ENCODE peak calls at places on chromosomes 12 and 14, in nine cellular contexts. One of them, this sample, is unnamed.

GRCh38 chr12:52992699-52993557 is 13.3 kb upstream of the EIF4B start:
- DNase-seq in T follicular helper cell: no peak
- DNase-seq in MM.1S: no peak
- DNase-seq in SK-N-SH: no peak
- DNase-seq in mucosa of gallbladder: peak
- DNase-seq in NCI-H1694: no peak
- DNase-seq in fibroblast of the conjunctiva: no peak
- DNase-seq in amniotic stem cell: no peak
- DNase-seq in activated CD4-positive, alpha-beta T cell treated with anti-CD3 and anti-CD28 coated beads for 24 hours: no peak
- DNase-seq in this sample: no peak

GRCh38 chr12:50375802-50376201 is 20.6 kb downstream of the FAM186A start:
- DNase-seq in T follicular helper cell: no peak
- DNase-seq in MM.1S: no peak
- DNase-seq in SK-N-SH: no peak
- DNase-seq in mucosa of gallbladder: no peak
- DNase-seq in NCI-H1694: no peak
- DNase-seq in fibroblast of the conjunctiva: no peak
- DNase-seq in amniotic stem cell: no peak
- DNase-seq in activated CD4-positive, alpha-beta T cell treated with anti-CD3 and anti-CD28 coated beads for 24 hours: no peak
- DNase-seq in this sample: no peak

GRCh38 chr12:132812631-132813305 is 15.9 kb downstream of the GOLGA3 start:
- DNase-seq in T follicular helper cell: no peak
- DNase-seq in MM.1S: no peak
- DNase-seq in SK-N-SH: no peak
- DNase-seq in mucosa of gallbladder: no peak
- DNase-seq in NCI-H1694: no peak
- DNase-seq in fibroblast of the conjunctiva: no peak
- DNase-seq in amniotic stem cell: no peak
- DNase-seq in activated CD4-positive, alpha-beta T cell treated with anti-CD3 and anti-CD28 coated beads for 24 hours: no peak
- DNase-seq in this sample: no peak

GRCh38 chr12:28232212-28232928 is 42.1 kb downstream of the CCDC91 start:
- DNase-seq in T follicular helper cell: no peak
- DNase-seq in MM.1S: no peak
- DNase-seq in SK-N-SH: no peak
- DNase-seq in mucosa of gallbladder: no peak
- DNase-seq in NCI-H1694: no peak
- DNase-seq in fibroblast of the conjunctiva: no peak
- DNase-seq in amniotic stem cell: no peak
- DNase-seq in activated CD4-positive, alpha-beta T cell treated with anti-CD3 and anti-CD28 coated beads for 24 hours: no peak
- DNase-seq in this sample: no peak

GRCh38 chr12:89472508-89472907 is 52.1 kb downstream of the GALNT4 start:
- DNase-seq in T follicular helper cell: no peak
- DNase-seq in MM.1S: no peak
- DNase-seq in SK-N-SH: no peak
- DNase-seq in mucosa of gallbladder: no peak
- DNase-seq in NCI-H1694: no peak
- DNase-seq in fibroblast of the conjunctiva: peak
- DNase-seq in amniotic stem cell: no peak
- DNase-seq in activated CD4-positive, alpha-beta T cell treated with anti-CD3 and anti-CD28 coated beads for 24 hours: no peak
- DNase-seq in this sample: no peak

GRCh38 chr12:27048822-27049752 is 26.7 kb downstream of the MED21 start:
- DNase-seq in T follicular helper cell: no peak
- DNase-seq in MM.1S: no peak
- DNase-seq in SK-N-SH: no peak
- DNase-seq in mucosa of gallbladder: no peak
- DNase-seq in NCI-H1694: no peak
- DNase-seq in fibroblast of the conjunctiva: peak
- DNase-seq in amniotic stem cell: peak
- DNase-seq in activated CD4-positive, alpha-beta T cell treated with anti-CD3 and anti-CD28 coated beads for 24 hours: no peak
- DNase-seq in this sample: no peak

GRCh38 chr14:52844262-52845060 is 53.1 kb upstream of the GNPNAT1 start:
- DNase-seq in T follicular helper cell: no peak
- DNase-seq in MM.1S: no peak
- DNase-seq in SK-N-SH: no peak
- DNase-seq in mucosa of gallbladder: no peak
- DNase-seq in NCI-H1694: no peak
- DNase-seq in fibroblast of the conjunctiva: no peak
- DNase-seq in amniotic stem cell: no peak
- DNase-seq in activated CD4-positive, alpha-beta T cell treated with anti-CD3 and anti-CD28 coated beads for 24 hours: no peak
- DNase-seq in this sample: no peak

GRCh38 chr14:22982013-22982476 is 306 bp downstream of the AJUBA start:
- DNase-seq in T follicular helper cell: no peak
- DNase-seq in MM.1S: no peak
- DNase-seq in SK-N-SH: no peak
- DNase-seq in mucosa of gallbladder: no peak
- DNase-seq in NCI-H1694: no peak
- DNase-seq in fibroblast of the conjunctiva: no peak
- DNase-seq in amniotic stem cell: no peak
- DNase-seq in activated CD4-positive, alpha-beta T cell treated with anti-CD3 and anti-CD28 coated beads for 24 hours: no peak
- DNase-seq in this sample: no peak

GRCh38 chr12:108581311-108582227 is 16.3 kb downstream of the TMEM119 start:
- DNase-seq in T follicular helper cell: no peak
- DNase-seq in MM.1S: no peak
- DNase-seq in SK-N-SH: no peak
- DNase-seq in mucosa of gallbladder: no peak
- DNase-seq in NCI-H1694: no peak
- DNase-seq in fibroblast of the conjunctiva: no peak
- DNase-seq in amniotic stem cell: no peak
- DNase-seq in activated CD4-positive, alpha-beta T cell treated with anti-CD3 and anti-CD28 coated beads for 24 hours: no peak
- DNase-seq in this sample: no peak

GRCh38 chr12:873954-874353 is 75.5 kb downstream of the RAD52 start:
- DNase-seq in T follicular helper cell: no peak
- DNase-seq in MM.1S: no peak
- DNase-seq in SK-N-SH: no peak
- DNase-seq in mucosa of gallbladder: no peak
- DNase-seq in NCI-H1694: no peak
- DNase-seq in fibroblast of the conjunctiva: no peak
- DNase-seq in amniotic stem cell: no peak
- DNase-seq in activated CD4-positive, alpha-beta T cell treated with anti-CD3 and anti-CD28 coated beads for 24 hours: no peak
- DNase-seq in this sample: no peak

GRCh38 chr14:51262868-51263267 is 22.8 kb downstream of the TMX1 start:
- DNase-seq in T follicular helper cell: no peak
- DNase-seq in MM.1S: no peak
- DNase-seq in SK-N-SH: no peak
- DNase-seq in mucosa of gallbladder: no peak
- DNase-seq in NCI-H1694: no peak
- DNase-seq in fibroblast of the conjunctiva: no peak
- DNase-seq in amniotic stem cell: no peak
- DNase-seq in activated CD4-positive, alpha-beta T cell treated with anti-CD3 and anti-CD28 coated beads for 24 hours: no peak
- DNase-seq in this sample: no peak

GRCh38 chr12:74957636-74958035 is 252.0 kb downstream of the KCNC2 start:
- DNase-seq in T follicular helper cell: no peak
- DNase-seq in MM.1S: no peak
- DNase-seq in SK-N-SH: no peak
- DNase-seq in mucosa of gallbladder: no peak
- DNase-seq in NCI-H1694: no peak
- DNase-seq in fibroblast of the conjunctiva: no peak
- DNase-seq in amniotic stem cell: no peak
- DNase-seq in activated CD4-positive, alpha-beta T cell treated with anti-CD3 and anti-CD28 coated beads for 24 hours: no peak
- DNase-seq in this sample: no peak

GRCh38 chr12:54390176-54390667 is 5.7 kb upstream of the ZNF385A start:
- DNase-seq in T follicular helper cell: no peak
- DNase-seq in MM.1S: no peak
- DNase-seq in SK-N-SH: no peak
- DNase-seq in mucosa of gallbladder: no peak
- DNase-seq in NCI-H1694: no peak
- DNase-seq in fibroblast of the conjunctiva: no peak
- DNase-seq in amniotic stem cell: no peak
- DNase-seq in activated CD4-positive, alpha-beta T cell treated with anti-CD3 and anti-CD28 coated beads for 24 hours: no peak
- DNase-seq in this sample: no peak

GRCh38 chr12:67784831-67785230 is 136.3 kb downstream of the DYRK2 start:
- DNase-seq in T follicular helper cell: no peak
- DNase-seq in MM.1S: peak
- DNase-seq in SK-N-SH: no peak
- DNase-seq in mucosa of gallbladder: no peak
- DNase-seq in NCI-H1694: no peak
- DNase-seq in fibroblast of the conjunctiva: no peak
- DNase-seq in amniotic stem cell: no peak
- DNase-seq in activated CD4-positive, alpha-beta T cell treated with anti-CD3 and anti-CD28 coated beads for 24 hours: no peak
- DNase-seq in this sample: no peak

GRCh38 chr12:130555628-130556485 is 160.2 kb downstream of the RIMBP2 start:
- DNase-seq in T follicular helper cell: no peak
- DNase-seq in MM.1S: no peak
- DNase-seq in SK-N-SH: peak
- DNase-seq in mucosa of gallbladder: no peak
- DNase-seq in NCI-H1694: no peak
- DNase-seq in fibroblast of the conjunctiva: no peak
- DNase-seq in amniotic stem cell: no peak
- DNase-seq in activated CD4-positive, alpha-beta T cell treated with anti-CD3 and anti-CD28 coated beads for 24 hours: no peak
- DNase-seq in this sample: no peak

GRCh38 chr14:60485600-60486251 is at the start of gene C14orf39:
- DNase-seq in T follicular helper cell: no peak
- DNase-seq in MM.1S: no peak
- DNase-seq in SK-N-SH: peak
- DNase-seq in mucosa of gallbladder: no peak
- DNase-seq in NCI-H1694: no peak
- DNase-seq in fibroblast of the conjunctiva: peak
- DNase-seq in amniotic stem cell: no peak
- DNase-seq in activated CD4-positive, alpha-beta T cell treated with anti-CD3 and anti-CD28 coated beads for 24 hours: no peak
- DNase-seq in this sample: no peak

GRCh38 chr12:68231229-68231628 is 5.6 kb upstream of the IL26 start:
- DNase-seq in T follicular helper cell: no peak
- DNase-seq in MM.1S: no peak
- DNase-seq in SK-N-SH: no peak
- DNase-seq in mucosa of gallbladder: no peak
- DNase-seq in NCI-H1694: no peak
- DNase-seq in fibroblast of the conjunctiva: no peak
- DNase-seq in amniotic stem cell: no peak
- DNase-seq in activated CD4-positive, alpha-beta T cell treated with anti-CD3 and anti-CD28 coated beads for 24 hours: no peak
- DNase-seq in this sample: no peak

GRCh38 chr14:102171173-102172020 is 31.7 kb downstream of the WDR20 start:
- DNase-seq in T follicular helper cell: no peak
- DNase-seq in MM.1S: no peak
- DNase-seq in SK-N-SH: no peak
- DNase-seq in mucosa of gallbladder: no peak
- DNase-seq in NCI-H1694: no peak
- DNase-seq in fibroblast of the conjunctiva: no peak
- DNase-seq in amniotic stem cell: no peak
- DNase-seq in activated CD4-positive, alpha-beta T cell treated with anti-CD3 and anti-CD28 coated beads for 24 hours: no peak
- DNase-seq in this sample: no peak

GRCh38 chr12:21264232-21264631 is 70.5 kb downstream of the SLCO1A2 start:
- DNase-seq in T follicular helper cell: no peak
- DNase-seq in MM.1S: no peak
- DNase-seq in SK-N-SH: no peak
- DNase-seq in mucosa of gallbladder: no peak
- DNase-seq in NCI-H1694: no peak
- DNase-seq in fibroblast of the conjunctiva: no peak
- DNase-seq in amniotic stem cell: no peak
- DNase-seq in activated CD4-positive, alpha-beta T cell treated with anti-CD3 and anti-CD28 coated beads for 24 hours: no peak
- DNase-seq in this sample: no peak

GRCh38 chr12:15858348-15858747 is 23.8 kb upstream of the STRAP start:
- DNase-seq in T follicular helper cell: no peak
- DNase-seq in MM.1S: no peak
- DNase-seq in SK-N-SH: no peak
- DNase-seq in mucosa of gallbladder: no peak
- DNase-seq in NCI-H1694: no peak
- DNase-seq in fibroblast of the conjunctiva: no peak
- DNase-seq in amniotic stem cell: no peak
- DNase-seq in activated CD4-positive, alpha-beta T cell treated with anti-CD3 and anti-CD28 coated beads for 24 hours: no peak
- DNase-seq in this sample: no peak

GRCh38 chr12:110936367-110937103 is 16.2 kb upstream of the MYL2 start:
- DNase-seq in T follicular helper cell: no peak
- DNase-seq in MM.1S: no peak
- DNase-seq in SK-N-SH: no peak
- DNase-seq in mucosa of gallbladder: no peak
- DNase-seq in NCI-H1694: no peak
- DNase-seq in fibroblast of the conjunctiva: no peak
- DNase-seq in amniotic stem cell: no peak
- DNase-seq in activated CD4-positive, alpha-beta T cell treated with anti-CD3 and anti-CD28 coated beads for 24 hours: no peak
- DNase-seq in this sample: no peak